ENCODE peak calls at places on chromosomes 11 and 22, in six cellular contexts. U is epithelial cell of proximal tubule, F is gastrocnemius medialis, M is endothelial cell, A is BJ, C is Peyer's patch. T is an unnamed sample.

GRCh38 chr22:20002098-20002497 is 14.5 kb downstream of the ARVCF start:
- DNase-seq in U (no peak), F (no peak), M (no peak), A (no peak), C (no peak), T (no peak)

GRCh38 chr11:1371836-1372465 is 17.8 kb upstream of the BRSK2 start:
- DNase-seq in U (no peak), F (no peak), M (no peak), A (no peak), C (no peak), T (no peak)

GRCh38 chr11:122344281-122344680 is 228.3 kb upstream of the BLID start:
- DNase-seq in U (no peak), F (no peak), M (no peak), A (peak), C (no peak), T (no peak)

GRCh38 chr11:71326328-71326940 is 74.1 kb upstream of the SHANK2 start:
- DNase-seq in U (no peak), F (no peak), M (no peak), A (no peak), C (no peak), T (no peak)

GRCh38 chr11:32858731-32859130 is 29.0 kb downstream of the PRRG4 start:
- DNase-seq in U (no peak), F (no peak), M (no peak), A (no peak), C (no peak), T (no peak)

GRCh38 chr22:50714150-50714549 is 23.9 kb upstream of the ACR start:
- DNase-seq in U (no peak), F (no peak), M (no peak), A (no peak), C (no peak), T (no peak)

GRCh38 chr11:13278620-13279486 is 1.3 kb downstream of the BMAL1 start:
- DNase-seq in U (no peak), F (no peak), M (peak), A (no peak), C (no peak), T (no peak)

GRCh38 chr11:22192642-22193347 is at the start of gene ANO5:
- DNase-seq in U (no peak), F (peak), M (peak), A (no peak), C (no peak), T (peak)

GRCh38 chr11:122097419-122098001 is 18.5 kb downstream of the BLID start:
- DNase-seq in U (no peak), F (no peak), M (no peak), A (no peak), C (no peak), T (no peak)

GRCh38 chr11:122741613-122742012 is 86.1 kb downstream of the UBASH3B start:
- DNase-seq in U (no peak), F (peak), M (no peak), A (no peak), C (no peak), T (no peak)

GRCh38 chr22:21816787-21817496 is 50.5 kb downstream of the MAPK1 start:
- DNase-seq in U (peak), F (no peak), M (no peak), A (peak), C (peak), T (peak)

GRCh38 chr11:21511835-21512440 is 680.9 kb upstream of the ANO5 start:
- DNase-seq in U (peak), F (no peak), M (peak), A (no peak), C (no peak), T (peak)

GRCh38 chr11:26947379-26947844 is 46.5 kb upstream of the FIBIN start:
- DNase-seq in U (peak), F (peak), M (no peak), A (peak), C (no peak), T (no peak)

GRCh38 chr11:35162795-35163194 is 23.8 kb downstream of the CD44 start:
- DNase-seq in U (peak), F (no peak), M (no peak), A (no peak), C (no peak), T (no peak)

GRCh38 chr11:64449381-64450167 is 90.6 kb downstream of the RPS6KA4 start:
- DNase-seq in U (no peak), F (peak), M (peak), A (no peak), C (peak), T (peak)

GRCh38 chr11:97502201-97502600 is 1112.4 kb downstream of the JRKL start:
- DNase-seq in U (no peak), F (no peak), M (no peak), A (no peak), C (no peak), T (no peak)

GRCh38 chr11:68990995-68991780 is 10.4 kb upstream of the MRGPRD start:
- DNase-seq in U (no peak), F (no peak), M (no peak), A (no peak), C (no peak), T (no peak)

GRCh38 chr22:47550524-47551437 is 788.3 kb downstream of the TBC1D22A start:
- DNase-seq in U (no peak), F (no peak), M (no peak), A (no peak), C (no peak), T (no peak)

GRCh38 chr11:64545605-64546004 is 45.4 kb upstream of the SLC22A12 start:
- DNase-seq in U (peak), F (no peak), M (no peak), A (no peak), C (no peak), T (peak)

GRCh38 chr11:107691003-107691402 is 20.9 kb downstream of the SLN start:
- DNase-seq in U (no peak), F (no peak), M (no peak), A (no peak), C (no peak), T (no peak)

GRCh38 chr11:130241697-130242096 is 73.0 kb downstream of the ZBTB44 start:
- DNase-seq in U (no peak), F (no peak), M (no peak), A (no peak), C (no peak), T (no peak)
- TF ChIP-seq CTCF in U (peak), F (no peak), M (no peak), A (no peak), C (no peak), T (no peak)

GRCh38 chr11:37230865-37231264 is 632.8 kb upstream of the RAG2 start:
- DNase-seq in U (no peak), F (no peak), M (no peak), A (no peak), C (no peak), T (no peak)
- TF ChIP-seq CTCF in U (no peak), F (no peak), M (no peak), A (no peak), C (no peak), T (no peak)

GRCh38 chr11:118436639-118437045 is 350 bp downstream of the KMT2A start:
- DNase-seq in U (no peak), F (no peak), M (no peak), A (no peak), C (peak), T (no peak)

GRCh38 chr11:118437046-118437735 is 899 bp downstream of the KMT2A start:
- DNase-seq in U (no peak), F (peak), M (peak), A (no peak), C (peak), T (peak)

GRCh38 chr11:118439656-118440055 is 3.4 kb downstream of the KMT2A start:
- DNase-seq in U (no peak), F (no peak), M (no peak), A (no peak), C (no peak), T (no peak)

GRCh38 chr11:118437736-118438125 is 1.4 kb downstream of the KMT2A start:
- DNase-seq in U (no peak), F (no peak), M (peak), A (no peak), C (peak), T (peak)

DNA sequence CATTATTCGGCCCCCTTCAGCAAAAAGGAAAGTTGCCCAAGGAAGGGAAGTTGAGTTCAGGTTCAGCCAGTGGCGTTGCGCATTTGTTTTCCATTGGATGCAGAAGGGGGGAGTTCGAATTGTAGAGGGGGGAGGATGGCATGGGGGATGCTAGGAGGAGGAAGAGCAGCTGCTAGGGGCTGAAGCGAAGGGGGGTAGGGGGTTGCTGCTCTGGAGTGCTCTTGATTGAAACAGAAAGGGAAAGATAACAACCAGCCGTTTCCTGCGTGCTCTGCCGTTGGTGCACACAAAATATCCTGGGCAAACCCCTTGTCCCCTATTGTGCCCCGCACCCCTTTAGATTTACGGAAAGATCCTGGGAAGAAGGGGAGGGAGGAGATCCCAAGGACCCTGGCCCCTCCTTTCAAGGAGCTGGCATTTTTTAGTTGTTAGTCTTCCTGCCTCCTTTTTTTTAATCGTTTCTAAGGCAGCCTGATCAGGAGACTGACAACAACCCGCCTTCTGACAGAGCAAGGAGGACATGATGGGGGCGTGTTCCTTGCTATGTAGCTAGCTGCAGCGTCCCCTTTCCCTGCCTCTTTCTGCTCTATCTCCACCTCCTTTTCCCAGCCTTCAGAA is 2.1 kb downstream of the KMT2A start:
- DNase-seq in U (no peak), F (peak), M (peak), A (peak), C (peak), T (peak)
- TF ChIP-seq CTCF in U (no peak), F (no peak), M (no peak), A (no peak), C (no peak), T (no peak)

GRCh38 chr11:12160680-12161079 is 50.3 kb downstream of the MICAL2 start:
- DNase-seq in U (no peak), F (no peak), M (no peak), A (no peak), C (no peak), T (no peak)

GRCh38 chr11:12160231-12160630 is 49.8 kb downstream of the MICAL2 start:
- DNase-seq in U (no peak), F (no peak), M (no peak), A (no peak), C (no peak), T (no peak)

GRCh38 chr11:12161137-12161536 is 50.7 kb downstream of the MICAL2 start:
- DNase-seq in U (no peak), F (no peak), M (no peak), A (no peak), C (no peak), T (no peak)

GRCh38 chr11:12158926-12159325 is 48.5 kb downstream of the MICAL2 start:
- DNase-seq in U (no peak), F (no peak), M (no peak), A (no peak), C (no peak), T (no peak)

DNA sequence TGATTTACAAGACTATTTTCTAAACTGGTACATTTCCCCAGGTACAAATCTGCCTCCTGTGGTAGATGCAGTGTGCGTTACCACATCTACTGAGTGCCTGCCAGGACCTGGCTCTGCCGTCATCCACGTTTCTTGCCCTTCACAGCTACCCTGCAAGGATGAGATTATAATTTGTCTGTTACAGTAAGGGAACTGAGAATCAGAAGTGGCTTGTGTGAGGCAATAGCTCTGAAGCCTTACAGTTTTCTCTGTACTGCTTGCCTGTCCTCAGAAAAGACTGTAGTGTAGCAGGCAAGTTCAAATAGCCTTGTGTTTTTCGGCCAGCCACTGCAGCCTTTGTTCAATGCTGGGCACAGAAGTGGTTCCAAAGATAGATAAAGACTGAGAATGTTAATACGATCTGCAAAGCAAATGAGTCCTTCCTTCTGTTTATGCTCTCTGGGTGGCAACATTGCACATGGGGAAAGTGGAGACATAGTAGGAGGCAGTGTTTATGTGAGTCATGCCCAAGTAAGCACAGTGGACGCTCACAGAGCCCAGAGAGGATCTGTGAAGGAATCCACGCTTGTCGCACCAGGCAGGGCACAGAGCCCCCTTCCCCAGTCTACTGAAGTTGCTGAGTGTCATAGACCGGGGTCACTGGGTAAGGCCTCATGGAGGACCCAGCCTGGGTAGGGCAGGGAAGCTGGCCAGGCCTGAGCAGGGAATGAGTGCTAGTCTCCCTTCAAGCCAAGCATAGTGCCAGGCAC is 49.1 kb downstream of the MICAL2 start:
- DNase-seq in U (no peak), F (peak), M (no peak), A (peak), C (no peak), T (no peak)
- TF ChIP-seq CTCF in U (peak), F (no peak), M (no peak), A (peak), C (no peak), T (no peak)

GRCh38 chr11:28673687-28674431 is 565.7 kb downstream of the METTL15 start:
- DNase-seq in U (no peak), F (no peak), M (no peak), A (peak), C (no peak), T (peak)

GRCh38 chr11:28677719-28678118 is 569.5 kb downstream of the METTL15 start:
- DNase-seq in U (no peak), F (no peak), M (no peak), A (no peak), C (no peak), T (no peak)

GRCh38 chr11:28675183-28675582 is 567.0 kb downstream of the METTL15 start:
- DNase-seq in U (no peak), F (no peak), M (no peak), A (no peak), C (no peak), T (no peak)

GRCh38 chr11:28671326-28671725 is 563.1 kb downstream of the METTL15 start:
- DNase-seq in U (no peak), F (no peak), M (no peak), A (no peak), C (no peak), T (no peak)

GRCh38 chr11:28674432-28675076 is 566.4 kb downstream of the METTL15 start:
- DNase-seq in U (no peak), F (no peak), M (peak), A (peak), C (no peak), T (peak)
- TF ChIP-seq CTCF in U (peak), F (no peak), M (no peak), A (peak), C (no peak), T (peak)

GRCh38 chr11:8263109-8263768 is 439 bp downstream of the LMO1 start:
- DNase-seq in U (no peak), F (peak), M (peak), A (no peak), C (no peak), T (no peak)
- TF ChIP-seq CTCF in U (no peak), F (no peak), M (no peak), A (no peak), C (no peak), T (no peak)

DNA sequence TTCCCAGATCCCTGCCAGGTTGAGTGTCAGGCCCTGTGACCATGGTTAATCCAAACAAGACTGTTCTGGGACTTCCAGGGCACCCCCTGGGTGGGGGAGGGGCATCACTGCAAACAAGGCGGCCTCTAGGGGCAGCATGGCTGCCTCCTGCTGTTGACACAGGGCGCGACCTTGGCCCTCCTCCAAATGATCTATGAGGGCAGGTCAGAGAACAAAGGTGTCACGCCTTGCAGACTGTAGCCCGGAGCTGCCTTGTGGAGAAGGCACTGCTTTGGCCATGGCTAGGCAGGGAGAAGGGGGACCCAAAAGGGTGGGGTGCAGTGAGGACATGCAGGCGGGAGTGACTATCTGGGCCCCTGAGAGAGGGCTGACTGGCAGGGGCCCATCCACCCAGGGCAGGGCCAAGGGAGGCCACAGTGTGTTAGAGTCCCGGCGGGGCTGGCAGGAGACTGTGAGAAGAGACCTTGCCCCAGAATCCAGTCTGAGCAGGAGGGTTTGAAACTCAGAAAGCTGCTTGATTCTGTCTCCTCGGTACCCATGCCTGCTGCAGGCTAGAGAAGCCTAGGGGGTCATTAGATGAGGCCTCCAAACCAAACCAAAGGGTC is 35.6 kb downstream of the KCNC1 start:
- DNase-seq in U (no peak), F (no peak), M (no peak), A (no peak), C (no peak), T (peak)
- TF ChIP-seq CTCF in U (peak), F (no peak), M (no peak), A (peak), C (no peak), T (no peak)

T was measured in Calu3.